ENCODE peak calls at places on chromosomes 12 and 14, in eight cellular contexts. N is uterus; I is GM12865; O is fibroblast of mammary gland; Z is HEK293T; H is activated CD8-positive, alpha-beta memory T cell treated with anti-CD3 and anti-CD28 coated beads, Interleukin-2, amount 10 ng/mL, durations not matched to agents 7 days and 5 days; M is naive thymus-derived CD8-positive, alpha-beta T cell; V is IMR-90. Y is an unnamed sample.

GRCh38 chr12:112557954-112558630 is 139.3 kb downstream of the PTPN11 start:
- DNase-seq in M (no peak), N (no peak), Z (no peak), H (no peak), V (no peak), O (no peak), I (no peak), Y (no peak)

GRCh38 chr12:71472441-71472911 is 32.9 kb downstream of the LGR5 start:
- DNase-seq in H (no peak), V (peak), N (no peak), O (peak), Z (no peak), M (no peak), I (no peak), Y (no peak)

GRCh38 chr12:132433641-132434395 is 56.1 kb upstream of the FBRSL1 start:
- DNase-seq in Z (no peak), I (no peak), H (no peak), V (no peak), N (no peak), O (no peak), M (no peak), Y (peak)

GRCh38 chr12:65098364-65098763 is 22.7 kb downstream of the WIF1 start:
- DNase-seq in H (no peak), I (no peak), O (peak), Z (no peak), N (no peak), V (no peak), M (no peak), Y (peak)

GRCh38 chr12:3761116-3761770 is 8.3 kb upstream of the CRACR2A start:
- DNase-seq in O (peak), I (no peak), Z (no peak), V (no peak), M (no peak), N (no peak), H (no peak), Y (no peak)

GRCh38 chr12:90010089-90010488 is 301.5 kb upstream of the ATP2B1 start:
- DNase-seq in H (no peak), V (peak), N (no peak), M (no peak), I (no peak), O (no peak), Z (no peak), Y (no peak)

GRCh38 chr14:98122527-98122926 is 1149.5 kb downstream of the BCL11B start:
- DNase-seq in Z (no peak), V (no peak), H (peak), N (no peak), I (peak), O (no peak), M (no peak), Y (no peak)

GRCh38 chr12:40222247-40222646 is 2.5 kb upstream of the LRRK2 start:
- DNase-seq in N (no peak), I (no peak), V (no peak), O (peak), Z (no peak), M (no peak), H (no peak), Y (no peak)

GRCh38 chr12:13258212-13258611 is 61.7 kb downstream of the EMP1 start:
- DNase-seq in N (no peak), M (no peak), V (no peak), H (no peak), Z (no peak), I (no peak), O (no peak), Y (no peak)

GRCh38 chr14:69107407-69108003 is 45.4 kb downstream of the DCAF5 start:
- DNase-seq in Z (peak), O (peak), M (no peak), N (peak), H (peak), V (peak), I (peak), Y (peak)

GRCh38 chr12:113232787-113233585 is 11.7 kb downstream of the TPCN1 start:
- DNase-seq in M (peak), V (no peak), I (peak), Z (no peak), O (peak), H (peak), N (no peak), Y (no peak)

GRCh38 chr14:52060080-52060479 is 8.8 kb downstream of the NID2 start:
- DNase-seq in H (no peak), M (no peak), O (peak), Z (no peak), I (no peak), V (no peak), N (no peak), Y (no peak)

GRCh38 chr14:105850853-105851581 is 324.6 kb downstream of the TMEM121 start:
- DNase-seq in N (peak), H (peak), O (no peak), V (no peak), I (no peak), Z (no peak), M (no peak), Y (no peak)

GRCh38 chr12:31923063-31923412 is 36.2 kb upstream of the RESF1 start:
- DNase-seq in I (no peak), Z (no peak), O (peak), N (no peak), V (no peak), M (no peak), H (no peak), Y (no peak)

GRCh38 chr12:95648990-95649791 is 97.9 kb upstream of the USP44 start:
- DNase-seq in I (no peak), M (no peak), V (peak), H (no peak), N (no peak), O (peak), Z (peak), Y (peak)

GRCh38 chr14:32606297-32606696 is 277.2 kb downstream of the AKAP6 start:
- DNase-seq in H (no peak), I (no peak), O (no peak), N (no peak), V (no peak), Z (no peak), M (no peak), Y (peak)

GRCh38 chr14:69263364-69263763 is 3.4 kb downstream of the GALNT16 start:
- DNase-seq in I (no peak), Z (no peak), V (peak), N (peak), O (peak), H (no peak), M (no peak), Y (peak)

GRCh38 chr14:60775296-60775695 is 40.7 kb downstream of the MNAT1 start:
- DNase-seq in Z (no peak), V (peak), N (no peak), H (no peak), O (peak), I (no peak), M (no peak), Y (peak)

GRCh38 chr12:112239881-112240280 is 114.5 kb downstream of the TRAFD1 start:
- DNase-seq in N (no peak), H (no peak), O (no peak), I (peak), V (no peak), Z (no peak), M (no peak), Y (no peak)

GRCh38 chr14:54182419-54183040 is 214.3 kb upstream of the CDKN3 start:
- DNase-seq in N (no peak), O (peak), H (no peak), Z (no peak), I (no peak), V (peak), M (no peak), Y (peak)

GRCh38 chr12:49920241-49920914 is 16.7 kb upstream of the FAIM2 start:
- DNase-seq in M (no peak), O (peak), I (no peak), Z (no peak), V (peak), N (peak), H (no peak), Y (peak)

GRCh38 chr12:84804691-84805473 is 107.7 kb downstream of the SLC6A15 start:
- DNase-seq in H (no peak), Z (no peak), V (no peak), I (no peak), O (no peak), M (no peak), N (no peak), Y (no peak)

GRCh38 chr12:85963322-85963721 is 89.2 kb downstream of the NTS start:
- DNase-seq in I (no peak), M (no peak), V (no peak), O (no peak), Z (no peak), H (no peak), N (no peak), Y (no peak)

GRCh38 chr14:42884100-42884499 is 1277.4 kb downstream of the LRFN5 start:
- DNase-seq in Z (no peak), I (no peak), H (no peak), O (peak), N (no peak), V (peak), M (no peak), Y (peak)

GRCh38 chr12:116880213-116880816 is 926 bp downstream of the HRK start:
- DNase-seq in I (no peak), H (no peak), M (no peak), O (peak), N (no peak), V (no peak), Z (no peak), Y (no peak)

GRCh38 chr12:31006416-31007152 is 67.1 kb upstream of the DDX11 start:
- DNase-seq in I (no peak), M (no peak), H (no peak), O (no peak), N (peak), V (no peak), Z (no peak), Y (no peak)

GRCh38 chr12:11668611-11669010 is 19.1 kb downstream of the ETV6 start:
- DNase-seq in O (no peak), N (no peak), H (no peak), Z (no peak), V (no peak), M (no peak), I (no peak), Y (peak)

GRCh38 chr12:46661161-46661845 is 164.5 kb downstream of the SLC38A4 start:
- DNase-seq in H (no peak), I (peak), N (peak), Z (peak), V (peak), M (no peak), O (peak), Y (peak)

GRCh38 chr14:33646692-33647260 is 304.1 kb downstream of the EGLN3 start:
- DNase-seq in Z (no peak), N (no peak), H (no peak), V (peak), O (peak), I (no peak), M (no peak), Y (peak)

GRCh38 chr14:76755610-76756390 is 5.5 kb upstream of the VASH1 start:
- DNase-seq in I (no peak), H (no peak), M (no peak), V (no peak), O (no peak), N (no peak), Z (no peak), Y (no peak)

GRCh38 chr14:99774526-99775307 is 18.5 kb upstream of the EML1 start:
- DNase-seq in H (no peak), N (peak), I (no peak), M (no peak), O (no peak), Z (no peak), V (peak), Y (peak)

GRCh38 chr12:97912943-97913342 is 450.3 kb downstream of the RMST start:
- DNase-seq in V (no peak), Z (no peak), I (no peak), M (no peak), O (peak), N (no peak), H (no peak), Y (peak)

GRCh38 chr14:31942216-31942841 is 134.8 kb upstream of the ARHGAP5 start:
- DNase-seq in O (no peak), Z (no peak), N (no peak), V (no peak), M (no peak), I (no peak), H (no peak), Y (no peak)

GRCh38 chr14:96091149-96091693 is 52.1 kb downstream of the C14orf132 start:
- DNase-seq in I (no peak), N (peak), V (no peak), M (no peak), Z (no peak), H (no peak), O (no peak), Y (no peak)

GRCh38 chr14:69651653-69652052 is 40.3 kb downstream of the SUSD6 start:
- DNase-seq in I (no peak), N (no peak), H (no peak), Z (no peak), M (no peak), V (peak), O (no peak), Y (no peak)

GRCh38 chr12:132182711-132183365 is 38.6 kb downstream of the NOC4L start:
- DNase-seq in M (no peak), H (no peak), Z (no peak), I (no peak), N (no peak), O (no peak), V (no peak), Y (no peak)

GRCh38 chr12:24778486-24779304 is 170.2 kb downstream of the BCAT1 start:
- DNase-seq in H (no peak), I (peak), M (no peak), O (peak), V (peak), Z (peak), N (no peak), Y (peak)

Y was measured in PC-3.